ENCODE peak calls at places on chromosomes 2 and 18, in four cellular contexts. K is globus pallidus, X is CD14-positive monocyte, M is T-cell. H is an unnamed sample.

GRCh38 chr2:48315847-48316194 is 214.1 kb upstream of the STON1 start:
- DNase-seq in M (peak; percentile 9), X (no peak), K (no peak), H (peak; percentile 27)

GRCh38 chr2:226135861-226136548 is 663.6 kb downstream of the IRS1 start:
- DNase-seq in K (no peak), M (no peak), X (no peak), H (no peak)

GRCh38 chr18:23237524-23238151 is 102.4 kb downstream of the CABLES1 start:
- DNase-seq in K (no peak), X (peak; percentile 57), M (no peak), H (peak; percentile 22)

GRCh38 chr2:105307550-105307949 is 22.0 kb downstream of the TGFBRAP1 start:
- DNase-seq in X (no peak), K (no peak), M (no peak), H (no peak)

GRCh38 chr2:214139630-214140284 is 271.1 kb upstream of the VWC2L start:
- DNase-seq in X (no peak), K (no peak), M (no peak), H (no peak)

GRCh38 chr18:8730080-8730827 is 24.9 kb downstream of the MTCL1 start:
- DNase-seq in X (no peak), M (no peak), K (no peak), H (no peak)

GRCh38 chr2:120867290-120868231 is 131.9 kb downstream of the GLI2 start:
- DNase-seq in K (peak; percentile 65), M (no peak), X (no peak), H (no peak)

GRCh38 chr2:15756882-15757819 is 165.5 kb downstream of the DDX1 start:
- DNase-seq in K (no peak), M (no peak), X (no peak), H (no peak)

GRCh38 chr2:241771286-241772062 is 5.1 kb upstream of the GAL3ST2 start:
- DNase-seq in K (no peak), M (no peak), X (no peak), H (no peak)

GRCh38 chr2:205465791-205466190 is 216.5 kb upstream of the NRP2 start:
- DNase-seq in K (no peak), M (no peak), X (no peak), H (no peak)

GRCh38 chr2:42558827-42559226 is 9.6 kb upstream of the MTA3 start:
- DNase-seq in K (no peak), M (no peak), X (no peak), H (no peak)

GRCh38 chr18:3924455-3924854 is 474.5 kb downstream of the TGIF1 start:
- DNase-seq in K (no peak), X (no peak), M (no peak), H (no peak)

GRCh38 chr2:186853871-186854435 is 5.0 kb upstream of the ZSWIM2 start:
- DNase-seq in X (no peak), M (no peak), K (no peak), H (no peak)

GRCh38 chr18:48827321-48828200 is 123.2 kb downstream of the SMAD7 start:
- DNase-seq in M (no peak), X (no peak), K (no peak), H (no peak)

GRCh38 chr18:8871484-8871883 is 166.1 kb downstream of the MTCL1 start:
- DNase-seq in K (no peak), M (no peak), X (no peak), H (no peak)

GRCh38 chr2:234308814-234309195 is 188.1 kb downstream of the ARL4C start:
- DNase-seq in M (peak; percentile 61), K (peak; percentile 36), X (peak; percentile 89), H (peak; percentile 52)

GRCh38 chr2:146220957-146221356 is 1623.9 kb upstream of the ACVR2A start:
- DNase-seq in K (no peak), X (no peak), M (no peak), H (no peak)

GRCh38 chr2:190664240-190664639 is 15.4 kb downstream of the NAB1 start:
- DNase-seq in X (no peak), K (no peak), M (no peak), H (no peak)

GRCh38 chr2:127197475-127198385 is 22.4 kb downstream of the CYP27C1 start:
- DNase-seq in X (peak; percentile 65), M (peak; percentile 16), K (no peak), H (peak; percentile 28)

GRCh38 chr2:207351171-207351570 is 178.6 kb upstream of the CREB1 start:
- DNase-seq in M (no peak), K (no peak), X (no peak), H (no peak)

GRCh38 chr18:35201502-35201901 is 39.3 kb upstream of the ZNF397 start:
- DNase-seq in K (no peak), M (no peak), X (no peak), H (no peak)

GRCh38 chr2:61471905-61472805 is 1.3 kb upstream of the USP34 start:
- DNase-seq in K (peak; percentile 38), M (peak; percentile 16), X (no peak), H (peak; percentile 8)

GRCh38 chr18:50558157-50558556 is 1.7 kb upstream of the MAPK4 start:
- DNase-seq in X (no peak), K (no peak), M (no peak), H (no peak)

GRCh38 chr2:196336715-196337617 is 165.6 kb upstream of the STK17B start:
- DNase-seq in X (no peak), K (peak; percentile 17), M (peak; percentile 1), H (no peak)

GRCh38 chr2:147679664-147680502 is 164.9 kb upstream of the ACVR2A start:
- DNase-seq in K (no peak), X (no peak), M (no peak), H (no peak)

GRCh38 chr2:235500761-235501662 is 7.2 kb downstream of the AGAP1 start:
- DNase-seq in K (no peak), M (no peak), X (no peak), H (no peak)

GRCh38 chr18:60445341-60445740 is 72.8 kb upstream of the MC4R start:
- DNase-seq in X (no peak), K (no peak), M (no peak), H (no peak)

GRCh38 chr2:70111752-70112591 is 24.7 kb downstream of the PCBP1 start:
- DNase-seq in M (no peak), K (no peak), X (no peak), H (no peak)

GRCh38 chr2:101063753-101064502 is 61.8 kb downstream of the RPL31 start:
- DNase-seq in M (no peak), K (no peak), X (no peak), H (no peak)

GRCh38 chr18:23828426-23828825 is 139.2 kb downstream of the LAMA3 start:
- DNase-seq in M (peak; percentile 19), K (no peak), X (no peak), H (peak; percentile 15)

GRCh38 chr2:73718421-73718820 is 18.7 kb downstream of the TPRKB start:
- DNase-seq in M (no peak), K (no peak), X (no peak), H (no peak)

GRCh38 chr2:235506291-235506996 is 12.6 kb downstream of the AGAP1 start:
- DNase-seq in X (no peak), K (no peak), M (no peak), H (no peak)

GRCh38 chr2:118723394-118723793 is 124.1 kb downstream of the EN1 start:
- DNase-seq in K (no peak), M (no peak), X (no peak), H (no peak)

GRCh38 chr2:60641866-60642788 is 88.7 kb upstream of the BCL11A start:
- DNase-seq in K (peak; percentile 19), M (no peak), X (no peak), H (no peak)

GRCh38 chr2:231932985-231933915 is 7.1 kb upstream of the NPPC start:
- DNase-seq in X (no peak), M (no peak), K (no peak), H (no peak)